ENCODE peak calls at places on chromosomes 12 and 14, in seven cellular contexts. Z is GM23248; R is CD4-positive, alpha-beta memory T cell; B is upper lobe of right lung; I is lower lobe of right lung; C is tibial artery; G is left ventricle myocardium inferior. E is an unnamed sample.

GRCh38 chr14:106837870-106838269 is 1311.5 kb downstream of the TMEM121 start:
- DNase-seq in B (no peak), C (no peak), Z (no peak), G (no peak), I (no peak), R (no peak), E (no peak)

GRCh38 chr12:92065018-92065499 is 80.6 kb downstream of the BTG1 start:
- DNase-seq in G (no peak), R (peak; percentile 78), B (no peak), I (no peak), C (no peak), Z (peak; percentile 53), E (no peak)

GRCh38 chr14:57492859-57493258 is 798 bp downstream of the CCDC198 start:
- DNase-seq in Z (peak; percentile 50), R (no peak), I (no peak), G (no peak), C (no peak), B (no peak), E (no peak)

GRCh38 chr12:104280703-104281458 is 22.7 kb upstream of the EID3 start:
- DNase-seq in G (no peak), R (no peak), I (no peak), C (no peak), Z (peak; percentile 92), B (no peak), E (no peak)

GRCh38 chr12:114221136-114221838 is 184.7 kb downstream of the TBX5 start:
- DNase-seq in G (peak; percentile 46), Z (no peak), B (no peak), I (no peak), R (no peak), C (no peak), E (peak; percentile 73)

GRCh38 chr12:121170581-121171260 is 38.0 kb downstream of the P2RX7 start:
- DNase-seq in G (no peak), I (no peak), B (no peak), C (no peak), Z (peak; percentile 6), R (no peak), E (no peak)

GRCh38 chr12:9033244-9033887 is 44.0 kb downstream of the KLRG1 start:
- DNase-seq in R (no peak), Z (no peak), C (no peak), G (no peak), I (no peak), B (no peak), E (no peak)

GRCh38 chr12:63020269-63020668 is 85.3 kb upstream of the PPM1H start:
- DNase-seq in R (no peak), I (no peak), G (no peak), B (no peak), C (no peak), Z (no peak), E (no peak)

GRCh38 chr12:72276212-72276865 is 4.2 kb downstream of the TRHDE start:
- DNase-seq in G (no peak), B (no peak), R (no peak), Z (no peak), C (no peak), I (no peak), E (no peak)

GRCh38 chr12:32641287-32641901 is 37.7 kb upstream of the DNM1L start:
- DNase-seq in C (no peak), R (no peak), Z (no peak), G (no peak), B (no peak), I (no peak), E (no peak)
- H3K36me3 ChIP-seq in C (peaks cover 69% of the 10 kb centered on the region), R (no peaks in the 10 kb centered on the region), Z (no peaks in the 10 kb centered on the region), G (peaks cover 91% of the 10 kb centered on the region), B (peaks cover 88% of the 10 kb centered on the region), I (peaks cover 84% of the 10 kb centered on the region), E (no peaks in the 10 kb centered on the region)

DNA sequence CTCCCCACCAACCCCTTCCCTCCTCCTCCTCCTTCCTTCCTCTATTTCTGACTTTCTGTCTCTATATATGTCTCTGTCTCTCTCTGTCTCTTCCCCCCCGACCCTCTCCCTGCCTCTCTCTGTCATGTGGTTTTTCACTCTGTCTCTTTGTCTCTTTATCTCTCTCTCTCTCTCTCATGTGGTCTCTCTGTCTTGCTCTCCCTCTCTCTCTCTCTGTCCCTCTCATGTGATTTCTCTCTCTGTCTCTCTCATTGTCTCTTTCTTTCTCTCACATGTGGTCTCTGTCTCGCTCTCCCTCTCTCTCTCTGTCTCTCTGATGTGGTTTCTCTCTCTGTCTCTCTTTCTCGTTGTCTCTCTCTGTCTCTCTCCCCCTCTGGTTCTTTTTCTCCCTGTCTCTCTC is 59.3 kb downstream of the PHETA1 start:
- DNase-seq in R (no peak), I (no peak), G (no peak), B (no peak), Z (no peak), C (no peak), E (no peak)
- H3K4me3 ChIP-seq in R (no peak overlapping the region), I (no peak overlapping the region), G (no peak overlapping the region), B (no peak overlapping the region), Z (no peak overlapping the region), C (no peak overlapping the region), E (no peak overlapping the region)

GRCh38 chr12:46692606-46693005 is 133.2 kb downstream of the SLC38A4 start:
- DNase-seq in B (no peak), Z (no peak), I (no peak), C (no peak), R (no peak), G (no peak), E (no peak)

GRCh38 chr12:46698003-46698402 is 127.8 kb downstream of the SLC38A4 start:
- DNase-seq in R (no peak), I (no peak), G (no peak), C (no peak), B (no peak), Z (no peak), E (no peak)

GRCh38 chr12:46693518-46693917 is 132.3 kb downstream of the SLC38A4 start:
- DNase-seq in B (no peak), C (no peak), Z (no peak), I (no peak), R (no peak), G (no peak), E (no peak)

DNA sequence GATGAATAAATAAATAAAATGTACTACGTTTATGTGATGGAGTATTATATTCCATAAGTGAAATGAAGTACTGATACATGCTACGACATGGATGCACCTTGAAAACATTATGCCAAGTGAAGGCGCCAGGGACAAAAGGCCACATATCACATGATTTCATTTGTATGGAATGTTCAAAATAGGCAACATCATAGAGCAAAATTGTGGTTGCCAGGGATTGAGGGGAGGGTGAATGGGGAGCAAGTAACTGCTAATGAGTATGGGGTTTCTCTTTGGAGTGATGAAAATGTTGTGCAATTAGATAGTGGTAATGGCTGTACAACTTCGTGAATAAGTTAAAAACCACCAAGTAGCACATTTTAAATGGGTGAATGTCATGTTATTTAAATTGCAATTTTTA is 132.8 kb downstream of the SLC38A4 start:
- DNase-seq in Z (no peak), G (no peak), C (no peak), B (no peak), R (no peak), I (no peak), E (no peak)
- H3K36me3 ChIP-seq in Z (no peaks in the 10 kb centered on the region), G (no peaks in the 10 kb centered on the region), C (no peaks in the 10 kb centered on the region), B (no peaks in the 10 kb centered on the region), R (no peaks in the 10 kb centered on the region), I (no peaks in the 10 kb centered on the region), E (no peaks in the 10 kb centered on the region)

GRCh38 chr12:26195250-26195640 is at the start of gene SSPN:
- DNase-seq in G (peak; percentile 73), Z (peak; percentile 64), I (peak; percentile 64), B (peak; percentile 80), R (no peak), C (peak; percentile 56), E (peak; percentile 77)

GRCh38 chr12:26198742-26199141 is 3.4 kb downstream of the SSPN start:
- DNase-seq in I (no peak), G (peak; percentile 29), Z (peak; percentile 88), R (no peak), B (no peak), C (peak; percentile 42), E (no peak)

GRCh38 chr12:26197832-26198231 is 2.5 kb downstream of the SSPN start:
- DNase-seq in Z (no peak), C (no peak), B (no peak), R (no peak), G (no peak), I (no peak), E (no peak)

GRCh38 chr12:26195641-26196423 is 459 bp downstream of the SSPN start:
- DNase-seq in C (peak; percentile 51), Z (peak; percentile 76), I (peak; percentile 64), R (no peak), G (peak; percentile 50), B (peak; percentile 75), E (peak; percentile 59)

DNA sequence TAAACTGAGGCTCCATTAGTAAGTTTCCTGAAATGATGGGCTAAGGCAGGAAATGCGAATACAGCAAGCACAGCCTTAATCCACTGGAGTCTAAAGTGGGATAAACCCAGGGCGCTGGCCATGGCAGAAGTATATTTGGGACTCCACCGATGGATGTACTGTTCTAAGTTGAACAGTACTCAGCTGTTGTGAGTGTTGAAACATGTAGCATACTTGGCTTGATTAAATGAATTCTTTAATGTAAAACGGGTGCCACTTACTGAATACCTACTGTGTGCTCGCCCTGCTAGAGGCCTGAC is 1.0 kb downstream of the SSPN start:
- DNase-seq in I (no peak), B (no peak), G (no peak), C (no peak), Z (peak; percentile 51), R (no peak), E (peak; percentile 44)
- H3K4me3 ChIP-seq in I (peak overlapping the region; percentile 64), B (peak overlapping the region; percentile 60), G (peak overlapping the region; percentile 79), C (peak overlapping the region; percentile 76), Z (peak overlapping the region; percentile 70), R (no peak overlapping the region), E (peak overlapping the region; percentile 38)

GRCh38 chr14:103693514-103693913 is 21.7 kb downstream of the XRCC3 start:
- DNase-seq in I (peak; percentile 86), Z (no peak), R (no peak), B (peak; percentile 89), C (no peak), G (no peak), E (no peak)
- H3K36me3 ChIP-seq in I (peaks cover 82% of the 10 kb centered on the region), Z (peaks cover 50% of the 10 kb centered on the region), R (peaks cover 29% of the 10 kb centered on the region), B (peaks cover 66% of the 10 kb centered on the region), C (peaks cover 66% of the 10 kb centered on the region), G (peaks cover 53% of the 10 kb centered on the region), E (peaks cover 11% of the 10 kb centered on the region)

GRCh38 chr14:74637184-74637562 is 25.1 kb upstream of the LTBP2 start:
- DNase-seq in I (no peak), Z (no peak), R (no peak), B (no peak), G (no peak), C (no peak), E (no peak)

GRCh38 chr14:74634481-74634880 is 22.4 kb upstream of the LTBP2 start:
- DNase-seq in B (no peak), C (no peak), G (no peak), I (no peak), Z (peak; percentile 42), R (no peak), E (no peak)

GRCh38 chr14:74636424-74637183 is 24.6 kb upstream of the LTBP2 start:
- DNase-seq in Z (peak; percentile 48), C (no peak), R (no peak), B (no peak), G (no peak), I (no peak), E (no peak)

GRCh38 chr14:74635831-74636230 is 23.8 kb upstream of the LTBP2 start:
- DNase-seq in R (no peak), C (no peak), B (no peak), G (no peak), I (no peak), Z (no peak), E (no peak)

DNA sequence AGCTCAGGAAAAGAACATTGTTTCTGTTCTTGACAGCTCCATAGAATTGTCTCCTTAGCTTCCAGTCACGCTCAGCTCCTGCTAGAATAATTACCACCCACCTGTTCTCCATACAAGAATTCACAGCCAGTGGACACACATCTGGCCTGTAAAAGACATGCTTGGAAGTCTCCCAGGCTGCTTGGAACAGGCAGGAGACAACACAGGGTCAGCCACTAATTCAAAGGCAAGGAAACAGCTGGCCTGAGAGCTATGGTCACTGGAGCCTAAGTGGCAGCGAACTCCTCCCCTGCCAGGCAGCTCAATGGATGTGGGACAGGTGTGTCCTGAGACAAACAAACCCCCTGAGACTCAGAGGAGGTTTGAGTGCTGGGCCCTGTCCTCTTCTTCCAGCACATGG is 22.9 kb upstream of the LTBP2 start:
- DNase-seq in Z (no peak), I (no peak), B (no peak), C (no peak), R (no peak), G (no peak), E (no peak)
- H3K4me3 ChIP-seq in Z (no peak overlapping the region), I (no peak overlapping the region), B (no peak overlapping the region), C (no peak overlapping the region), R (no peak overlapping the region), G (no peak overlapping the region), E (no peak overlapping the region)

E was measured in cardiac muscle cell.